ENCODE peak calls at places on chromosome 10, in six cellular contexts. K, A, X, R, C and U are unnamed samples.

GRCh38 chr10:1197384-1197783 is 141.2 kb downstream of the WDR37 start:
- DNase-seq in K (no peak), A (no peak), X (no peak), R (no peak), C (no peak), U (no peak)

GRCh38 chr10:119509909-119510451 is 32.5 kb downstream of the RGS10 start:
- DNase-seq in K (peak; percentile 73), A (no peak), X (no peak), R (no peak), C (no peak), U (no peak)

GRCh38 chr10:126013489-126014281 is 117.3 kb downstream of the FANK1 start:
- DNase-seq in K (no peak), A (no peak), X (no peak), R (no peak), C (peak; percentile 8), U (no peak)

GRCh38 chr10:133555521-133555920 is 9.9 kb downstream of the SYCE1 start:
- DNase-seq in K (no peak), A (no peak), X (no peak), R (no peak), C (no peak), U (no peak)

GRCh38 chr10:58952162-58952561 is 224.3 kb upstream of the PHYHIPL start:
- DNase-seq in K (no peak), A (no peak), X (no peak), R (no peak), C (no peak), U (no peak)

GRCh38 chr10:95660283-95660682 is 3.8 kb upstream of the ALDH18A1 start:
- DNase-seq in K (no peak), A (peak; percentile 12), X (no peak), R (no peak), C (no peak), U (no peak)

GRCh38 chr10:5776881-5777197 is 36.4 kb downstream of the GDI2 start:
- DNase-seq in K (no peak), A (no peak), X (no peak), R (no peak), C (no peak), U (no peak)

GRCh38 chr10:3772349-3773222 is 12.4 kb downstream of the KLF6 start:
- DNase-seq in K (no peak), A (no peak), X (no peak), R (no peak), C (no peak), U (no peak)

GRCh38 chr10:58651040-58651439 is 138.4 kb downstream of the BICC1 start:
- DNase-seq in K (no peak), A (no peak), X (no peak), R (no peak), C (no peak), U (no peak)

GRCh38 chr10:129241461-129241860 is 225.6 kb upstream of the MGMT start:
- DNase-seq in K (no peak), A (no peak), X (no peak), R (no peak), C (no peak), U (no peak)

GRCh38 chr10:3096149-3096548 is 28.8 kb downstream of the PFKP start:
- DNase-seq in K (no peak), A (no peak), X (no peak), R (no peak), C (no peak), U (no peak)

GRCh38 chr10:71388736-71389310 is 7.9 kb upstream of the CDH23 start:
- DNase-seq in K (no peak), A (no peak), X (no peak), R (no peak), C (no peak), U (no peak)

GRCh38 chr10:76117949-76118348 is 686.5 kb downstream of the LRMDA start:
- DNase-seq in K (no peak), A (no peak), X (no peak), R (no peak), C (no peak), U (no peak)

GRCh38 chr10:119020627-119020946 is 8.9 kb upstream of the NANOS1 start:
- DNase-seq in K (no peak), A (peak; percentile 89), X (no peak), R (no peak), C (no peak), U (no peak)

GRCh38 chr10:13414855-13415254 is 66.8 kb upstream of the SEPHS1 start:
- DNase-seq in K (peak; percentile 57), A (no peak), X (peak; percentile 88), R (no peak), C (peak; percentile 24), U (no peak)

GRCh38 chr10:77287647-77288120 is 349.9 kb downstream of the KCNMA1 start:
- DNase-seq in K (no peak), A (no peak), X (no peak), R (no peak), C (no peak), U (no peak)

GRCh38 chr10:119041332-119041731 is 11.8 kb downstream of the NANOS1 start:
- DNase-seq in K (no peak), A (no peak), X (no peak), R (no peak), C (no peak), U (no peak)

GRCh38 chr10:73529089-73529832 is 33.4 kb upstream of the PPP3CB start:
- DNase-seq in K (peak; percentile 40), A (no peak), X (peak; percentile 89), R (peak; percentile 61), C (peak; percentile 78), U (peak; percentile 47)

GRCh38 chr10:94403034-94403822 is 887 bp downstream of the TBC1D12 start:
- DNase-seq in K (peak; percentile 76), A (no peak), X (peak; percentile 76), R (peak; percentile 43), C (peak; percentile 29), U (peak; percentile 51)

GRCh38 chr10:46548781-46549090 is 7.7 kb downstream of the GPRIN2 start:
- DNase-seq in K (peak; percentile 25), A (no peak), X (no peak), R (no peak), C (no peak), U (no peak)

GRCh38 chr10:66917104-66917503 is 8.7 kb upstream of the LRRTM3 start:
- DNase-seq in K (no peak), A (no peak), X (no peak), R (no peak), C (no peak), U (no peak)

GRCh38 chr10:56360967-56361841 is at the start of gene ZWINT:
- DNase-seq in K (peak; percentile 94), A (peak; percentile 97), X (peak; percentile 92), R (peak; percentile 59), C (peak; percentile 94), U (peak; percentile 54)
- TF ChIP-seq POLR2AphosphoS5 in K (peak; percentile 64), A (peak; percentile 82), X (peak; percentile 86), R (peak; percentile 62), C (peak; percentile 92), U (peak; percentile 84)

GRCh38 chr10:89643812-89644690 is 991 bp downstream of the PANK1 start:
- DNase-seq in K (peak; percentile 80), A (peak; percentile 94), X (peak; percentile 99), R (peak; percentile 75), C (peak; percentile 86), U (peak; percentile 70)
- TF ChIP-seq POLR2A in K (no peak), A (peak; percentile 72), X (peak; percentile 99), R (peak; percentile 98), C (peak; percentile 93), U (peak; percentile 93)

GRCh38 chr10:86205086-86205760 is 161.4 kb downstream of the GRID1 start:
- DNase-seq in K (no peak), A (no peak), X (no peak), R (no peak), C (no peak), U (no peak)
- TF ChIP-seq POLR2AphosphoS5 in K (no peak), A (no peak), X (no peak), R (no peak), C (no peak), U (no peak)

GRCh38 chr10:113680172-113681111 is 730 bp downstream of the CASP7 start:
- DNase-seq in K (peak; percentile 57), A (no peak), X (peak; percentile 24), R (no peak), C (no peak), U (no peak)
- TF ChIP-seq POLR2A in K (no peak), A (no peak), X (no peak), R (no peak), C (no peak), U (no peak)

DNA sequence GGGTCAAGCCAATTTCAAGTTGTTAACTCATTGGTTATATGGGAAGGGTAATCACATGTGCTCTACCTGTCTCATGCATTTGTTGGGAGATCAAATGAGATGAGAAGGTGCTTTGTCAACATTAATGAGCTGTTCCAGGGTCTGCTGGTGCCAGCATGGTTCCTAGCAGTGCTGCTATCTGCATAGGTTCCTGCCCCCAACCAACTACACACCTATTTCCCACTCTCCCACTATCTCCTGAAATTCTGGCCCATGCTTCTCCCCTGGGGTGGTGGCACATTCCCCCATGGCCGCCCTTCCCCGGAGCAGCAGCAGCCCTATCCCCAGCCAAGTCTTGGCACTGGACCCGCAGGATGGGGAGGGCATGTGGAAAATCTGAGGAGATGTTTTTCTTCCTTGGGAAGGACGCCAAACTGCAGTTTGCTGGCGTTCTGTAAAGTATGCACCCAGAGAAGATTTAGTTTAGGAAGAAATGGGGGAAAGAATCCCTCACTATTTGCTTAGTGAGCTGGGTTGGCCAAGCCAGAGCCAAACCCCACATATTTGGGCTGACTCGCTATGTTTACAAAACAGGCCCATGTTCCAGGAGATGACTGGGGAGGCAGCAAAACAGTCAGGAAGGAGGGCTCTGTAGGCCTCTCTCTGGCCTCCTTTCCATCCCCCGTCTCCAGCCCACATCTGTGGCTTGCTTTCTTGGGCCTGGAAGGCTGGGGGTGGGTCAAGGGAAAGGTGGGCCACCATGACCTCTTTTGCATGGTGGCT is 42.5 kb downstream of the PPP1R3C start:
- DNase-seq in K (peak; percentile 74), A (no peak), X (no peak), R (no peak), C (no peak), U (no peak)
- TF ChIP-seq POLR2AphosphoS5 in K (peak; percentile 26), A (peak; percentile 53), X (no peak), R (no peak), C (no peak), U (no peak)

GRCh38 chr10:52447931-52448353 is 133.9 kb downstream of the DKK1 start:
- DNase-seq in K (no peak), A (no peak), X (no peak), R (no peak), C (no peak), U (no peak)
- TF ChIP-seq POLR2A in K (no peak), A (no peak), X (no peak), R (no peak), C (no peak), U (no peak)

GRCh38 chr10:97066877-97067555 is 118.7 kb downstream of the SLIT1 start:
- DNase-seq in K (no peak), A (no peak), X (no peak), R (no peak), C (no peak), U (no peak)
- TF ChIP-seq POLR2AphosphoS5 in K (no peak), A (no peak), X (no peak), R (no peak), C (no peak), U (no peak)